ENCODE peak calls at places on chromosomes 2 and 18, in eight cellular contexts. T is sigmoid colon, M is SK-N-SH, C is HepG2, Y is IMR-90, Z is body of pancreas, H is Peyer's patch, V is cardiac muscle cell. R is an unnamed sample. For H3K27me3, the result is how much of the 10 kb centered on the place peaks cover.

GRCh38 chr18:56747857-56748256 is 96.7 kb downstream of the WDR7 start:
- DNase-seq in Y (no peak), C (no peak), M (no peak), V (no peak), H (no peak), T (no peak), Z (no peak), R (no peak)

GRCh38 chr2:8120979-8121825 is 560.7 kb upstream of the ID2 start:
- DNase-seq in V (peak), Z (no peak), C (peak), Y (peak), T (no peak), H (no peak), M (no peak), R (no peak)

GRCh38 chr2:121078869-121079268 is 206.1 kb downstream of the TFCP2L1 start:
- DNase-seq in V (no peak), M (no peak), H (no peak), T (no peak), Z (no peak), Y (no peak), C (peak), R (no peak)

GRCh38 chr18:37667836-37668235 is 102.2 kb upstream of the CELF4 start:
- DNase-seq in C (no peak), Y (no peak), V (no peak), T (no peak), Z (no peak), H (no peak), M (no peak), R (no peak)

GRCh38 chr2:31075936-31076590 is 62.2 kb downstream of the GALNT14 start:
- DNase-seq in H (no peak), Z (no peak), Y (no peak), M (no peak), T (no peak), C (no peak), V (peak), R (no peak)

GRCh38 chr2:95060446-95061118 is 35.1 kb downstream of the MAL start:
- DNase-seq in Y (no peak), C (peak), H (peak), M (no peak), T (peak), Z (no peak), V (no peak), R (peak)

GRCh38 chr2:1935476-1935875 is 191.2 kb upstream of the PXDN start:
- DNase-seq in H (no peak), C (no peak), T (no peak), Y (no peak), M (no peak), Z (no peak), V (no peak), R (no peak)

GRCh38 chr2:1653137-1653789 is 91.1 kb downstream of the PXDN start:
- DNase-seq in T (peak), M (no peak), C (no peak), V (peak), Y (peak), Z (peak), H (peak), R (no peak)

GRCh38 chr2:209578394-209579006 is 154.7 kb downstream of the MAP2 start:
- DNase-seq in V (no peak), Z (no peak), H (no peak), M (no peak), Y (no peak), C (no peak), T (no peak), R (no peak)

GRCh38 chr2:31318360-31319336 is 84.7 kb downstream of the EHD3 start:
- DNase-seq in C (no peak), V (peak), Z (peak), Y (peak), H (peak), T (peak), M (no peak), R (peak)

GRCh38 chr2:168499500-168499899 is 43.4 kb downstream of the CERS6 start:
- DNase-seq in V (no peak), Z (no peak), M (no peak), Y (no peak), T (no peak), H (no peak), C (no peak), R (no peak)

DNA sequence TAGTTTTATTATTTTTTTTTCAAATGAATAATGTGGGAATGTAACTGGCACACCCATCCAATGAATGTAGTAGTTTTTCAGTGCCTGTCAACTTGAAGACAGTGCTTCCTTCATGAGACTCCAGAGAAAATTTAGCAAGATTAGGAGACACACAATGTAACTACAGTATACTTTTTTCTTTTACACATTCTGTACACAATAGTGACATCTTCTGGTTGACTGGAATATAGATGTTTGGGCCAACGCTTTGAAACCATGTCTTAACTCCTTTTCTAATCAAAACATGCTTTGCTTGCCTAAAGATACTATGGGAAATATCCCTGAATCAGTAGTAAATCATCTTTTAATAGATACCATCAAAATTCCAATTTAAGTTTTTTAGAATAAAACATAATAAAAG is 229.5 kb upstream of the ZC3H15 start:
- DNase-seq in C (peak), Y (peak), T (no peak), H (no peak), M (peak), Z (no peak), V (peak), R (no peak)
- TF ChIP-seq CTCF in C (peak), Y (peak), T (no peak), H (peak), M (peak), Z (peak), V (peak), R (no peak)

GRCh38 chr2:161104054-161104553 is 56.1 kb upstream of the TANK start:
- DNase-seq in H (no peak), V (no peak), T (no peak), C (no peak), Z (no peak), M (no peak), Y (no peak), R (no peak)
- H3K4me3 ChIP-seq in H (no peak), V (no peak), T (no peak), C (no peak), Z (no peak), M (no peak), Y (no peak), R (no peak)

GRCh38 chr2:119429225-119430000 is 2.2 kb upstream of the TMEM37 start:
- DNase-seq in T (no peak), Y (no peak), Z (no peak), C (no peak), H (no peak), M (no peak), V (peak), R (no peak)
- H3K27me3 ChIP-seq in T (under half), Y (half or more), Z (under half), C (under half), H (under half), M (under half), V (under half), R (under half)

DNA sequence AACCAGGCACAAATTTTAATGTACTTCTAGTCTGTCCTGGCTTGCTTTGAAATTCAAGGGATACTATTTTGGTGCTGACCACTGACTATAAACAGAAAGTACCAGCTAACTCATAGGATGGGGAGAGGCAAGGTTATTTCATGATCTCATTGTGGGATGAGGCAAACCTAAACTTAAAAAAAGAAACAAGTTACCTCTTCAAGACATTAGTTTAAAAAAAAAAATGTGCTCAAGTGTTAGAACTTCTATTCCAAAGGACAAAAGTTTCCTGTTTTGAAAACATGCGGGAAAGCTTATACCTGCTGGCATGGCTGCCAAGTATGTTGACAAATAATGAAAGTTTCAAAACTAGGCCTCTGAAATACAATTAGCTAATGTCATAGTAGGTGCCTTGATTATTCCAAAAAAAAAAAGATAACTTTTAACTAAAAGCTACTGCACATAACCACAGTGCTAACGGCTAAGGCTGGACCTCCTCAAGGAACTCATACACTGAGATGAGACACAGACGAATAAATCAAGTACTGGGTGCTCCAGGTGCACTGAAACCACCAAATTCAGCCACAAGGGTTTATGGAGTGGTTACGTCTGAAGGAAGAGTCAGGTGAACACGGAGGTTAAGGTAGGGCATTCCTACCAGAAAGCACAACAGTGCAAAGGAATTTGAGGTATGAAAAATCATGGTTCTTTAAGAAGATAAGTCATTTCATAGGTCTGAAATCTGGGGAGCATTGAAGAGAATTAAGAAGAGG is 38.1 kb downstream of the TMEM131 start:
- DNase-seq in V (no peak), H (no peak), Y (peak), T (no peak), Z (no peak), C (no peak), M (no peak), R (no peak)
- TF ChIP-seq CTCF in V (no peak), H (no peak), Y (no peak), T (no peak), Z (no peak), C (no peak), M (no peak), R (no peak)

GRCh38 chr2:170214309-170214902 is 36.5 kb downstream of the MYO3B start:
- DNase-seq in H (no peak), Z (no peak), T (no peak), Y (no peak), V (no peak), M (no peak), C (no peak), R (no peak)

GRCh38 chr2:170216415-170216814 is 38.5 kb downstream of the MYO3B start:
- DNase-seq in Z (no peak), M (no peak), Y (no peak), C (no peak), T (no peak), V (no peak), H (no peak), R (no peak)

GRCh38 chr2:170213651-170214050 is 35.7 kb downstream of the MYO3B start:
- DNase-seq in Y (no peak), Z (no peak), V (peak), C (no peak), M (no peak), T (no peak), H (no peak), R (no peak)

GRCh38 chr2:170215019-170215418 is 37.1 kb downstream of the MYO3B start:
- DNase-seq in Y (no peak), M (no peak), V (no peak), T (no peak), Z (no peak), H (no peak), C (no peak), R (no peak)

GRCh38 chr2:170212625-170213280 is 34.8 kb downstream of the MYO3B start:
- DNase-seq in M (no peak), V (peak), Z (no peak), C (no peak), T (no peak), Y (no peak), H (no peak), R (no peak)
- H3K4me3 ChIP-seq in M (no peak), V (no peak), Z (no peak), C (no peak), T (no peak), Y (no peak), H (no peak), R (no peak)

GRCh38 chr2:113842919-113843736 is 46.8 kb upstream of the ACTR3 start:
- DNase-seq in M (no peak), V (peak), C (no peak), H (no peak), Z (no peak), T (no peak), Y (peak), R (no peak)
- H3K27me3 ChIP-seq in M (under half), V (under half), C (under half), H (under half), Z (under half), T (under half), Y (under half), R (under half)

DNA sequence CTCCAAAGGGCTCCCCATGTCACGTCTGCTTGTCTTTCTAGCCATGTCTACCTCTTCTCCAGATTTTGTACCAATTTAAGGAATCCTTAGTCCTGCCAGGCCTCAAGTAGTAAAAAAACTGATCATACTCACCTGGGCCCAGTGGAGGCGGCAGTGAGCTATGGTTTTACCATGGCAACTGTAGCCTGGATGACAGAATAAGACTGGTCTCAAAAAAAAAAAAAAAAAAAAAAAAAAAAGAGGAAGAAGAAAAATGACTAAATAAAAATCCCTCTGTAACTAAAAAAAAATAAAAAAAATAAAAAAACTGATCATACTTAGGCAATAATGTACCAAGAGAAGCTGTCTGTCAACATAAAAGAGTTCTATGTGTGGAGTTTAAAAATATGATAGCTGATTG is 221.6 kb downstream of the NR4A2 start:
- DNase-seq in C (peak), T (no peak), M (peak), Y (no peak), Z (peak), H (peak), V (no peak), R (peak)
- TF ChIP-seq CTCF in C (no peak), T (no peak), M (peak), Y (no peak), Z (peak), H (peak), V (no peak), R (no peak)

R was measured in CD8-positive, alpha-beta T cell.